ENCODE peak calls at places on chromosomes 12 and 14, in seven cellular contexts. Y, A, B, Q, I, T and D are unnamed samples.
A peak's percentile ranks its signal among the peaks of the same experiment; 100 is the strongest.

GRCh38 chr12:63821781-63822251 is 22.7 kb upstream of the SRGAP1 start:
- DNase-seq in Y (peak; percentile 47), A (no peak), B (no peak), Q (no peak), I (peak; percentile 32), T (no peak), D (no peak)

GRCh38 chr14:92703516-92703915 is 44.9 kb downstream of the LGMN start:
- DNase-seq in Y (no peak), A (no peak), B (no peak), Q (no peak), I (no peak), T (no peak), D (no peak)

GRCh38 chr12:85036736-85037135 is 585 bp downstream of the LRRIQ1 start:
- DNase-seq in Y (no peak), A (no peak), B (no peak), Q (no peak), I (no peak), T (no peak), D (peak; percentile 7)

GRCh38 chr12:132210223-132211055 is 66.2 kb downstream of the NOC4L start:
- DNase-seq in Y (no peak), A (no peak), B (peak; percentile 59), Q (no peak), I (no peak), T (no peak), D (no peak)

GRCh38 chr12:115953450-115953849 is 324.0 kb downstream of the MED13L start:
- DNase-seq in Y (no peak), A (no peak), B (no peak), Q (no peak), I (no peak), T (no peak), D (no peak)

GRCh38 chr12:116933512-116934246 is 22.9 kb downstream of the FBXW8 start:
- DNase-seq in Y (no peak), A (no peak), B (no peak), Q (no peak), I (no peak), T (no peak), D (no peak)

GRCh38 chr14:89226789-89227489 is 190.1 kb downstream of the FOXN3 start:
- DNase-seq in Y (no peak), A (no peak), B (no peak), Q (no peak), I (no peak), T (no peak), D (no peak)

GRCh38 chr12:110600254-110600653 is 13.7 kb upstream of the TCTN1 start:
- DNase-seq in Y (peak; percentile 72), A (no peak), B (no peak), Q (no peak), I (no peak), T (peak; percentile 75), D (peak; percentile 46)

GRCh38 chr12:56684745-56685369 is 3.2 kb downstream of the PTGES3 start:
- DNase-seq in Y (no peak), A (no peak), B (peak; percentile 23), Q (no peak), I (no peak), T (peak; percentile 26), D (no peak)

GRCh38 chr12:86572455-86572854 is 316.3 kb upstream of the MGAT4C start:
- DNase-seq in Y (no peak), A (no peak), B (no peak), Q (no peak), I (no peak), T (no peak), D (no peak)

GRCh38 chr14:70821916-70822705 is 12.8 kb upstream of the MAP3K9 start:
- DNase-seq in Y (peak; percentile 35), A (peak; percentile 62), B (peak; percentile 60), Q (peak; percentile 82), I (peak; percentile 28), T (peak; percentile 70), D (peak; percentile 74)

GRCh38 chr14:39368261-39368959 is 63.8 kb downstream of the FBXO33 start:
- DNase-seq in Y (peak; percentile 78), A (peak; percentile 69), B (peak; percentile 80), Q (peak; percentile 63), I (peak; percentile 55), T (peak; percentile 77), D (peak; percentile 96)

GRCh38 chr12:115337693-115338543 is 653.9 kb upstream of the TBX3 start:
- DNase-seq in Y (peak; percentile 98), A (no peak), B (peak; percentile 55), Q (peak; percentile 48), I (no peak), T (peak; percentile 97), D (peak; percentile 73)

GRCh38 chr12:47481041-47481440 is 224.8 kb downstream of the RPAP3 start:
- DNase-seq in Y (no peak), A (no peak), B (no peak), Q (no peak), I (no peak), T (no peak), D (no peak)

GRCh38 chr14:96225745-96226151 is 21.1 kb downstream of the BDKRB2 start:
- DNase-seq in Y (peak; percentile 64), A (no peak), B (peak; percentile 87), Q (peak; percentile 59), I (no peak), T (peak; percentile 58), D (peak; percentile 62)

GRCh38 chr14:24430682-24431568 is 1.2 kb downstream of the KHNYN start:
- DNase-seq in Y (peak; percentile 59), A (no peak), B (no peak), Q (no peak), I (peak; percentile 28), T (peak; percentile 85), D (peak; percentile 46)

GRCh38 chr12:5789469-5789968 is 155.5 kb downstream of the ANO2 start:
- DNase-seq in Y (no peak), A (no peak), B (no peak), Q (no peak), I (no peak), T (peak; percentile 75), D (no peak)

GRCh38 chr14:41957459-41957858 is 350.8 kb downstream of the LRFN5 start:
- DNase-seq in Y (no peak), A (no peak), B (no peak), Q (no peak), I (no peak), T (no peak), D (no peak)

DNA sequence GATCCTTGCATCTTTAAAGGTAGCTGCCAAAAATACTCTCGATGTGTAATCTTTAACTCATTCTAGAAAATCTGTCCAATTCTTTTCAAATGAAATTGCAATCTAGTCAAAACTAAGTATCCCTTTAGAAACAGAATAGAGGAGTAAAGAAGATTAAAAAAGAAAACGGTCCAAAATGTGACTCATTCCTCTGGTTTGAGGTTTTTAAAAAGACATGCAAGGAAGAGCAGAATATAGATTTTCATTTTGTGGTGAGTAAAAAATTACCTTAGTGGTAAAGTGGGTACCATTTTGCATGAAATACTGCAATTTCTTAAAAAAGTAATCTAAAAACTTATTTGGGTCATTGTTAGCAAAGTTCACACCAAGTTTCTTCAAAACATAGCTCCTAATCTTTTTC is 108.4 kb downstream of the BRMS1L start:
- DNase-seq in Y (no peak), A (no peak), B (no peak), Q (no peak), I (no peak), T (no peak), D (no peak)
- H3K4me2 ChIP-seq in Y (no peak overlapping the region), A (no peak overlapping the region), B (no peak overlapping the region), Q (no peak overlapping the region), I (no peak overlapping the region), T (no peak overlapping the region), D (no peak overlapping the region)

GRCh38 chr14:69648480-69649414 is 37.4 kb downstream of the SUSD6 start:
- DNase-seq in Y (peak; percentile 93), A (no peak), B (no peak), Q (no peak), I (no peak), T (peak; percentile 86), D (no peak)
- H3K9ac ChIP-seq in Y (no peak overlapping the region), A (no peak overlapping the region), B (no peak overlapping the region), Q (no peak overlapping the region), I (no peak overlapping the region), T (no peak overlapping the region), D (no peak overlapping the region)

DNA sequence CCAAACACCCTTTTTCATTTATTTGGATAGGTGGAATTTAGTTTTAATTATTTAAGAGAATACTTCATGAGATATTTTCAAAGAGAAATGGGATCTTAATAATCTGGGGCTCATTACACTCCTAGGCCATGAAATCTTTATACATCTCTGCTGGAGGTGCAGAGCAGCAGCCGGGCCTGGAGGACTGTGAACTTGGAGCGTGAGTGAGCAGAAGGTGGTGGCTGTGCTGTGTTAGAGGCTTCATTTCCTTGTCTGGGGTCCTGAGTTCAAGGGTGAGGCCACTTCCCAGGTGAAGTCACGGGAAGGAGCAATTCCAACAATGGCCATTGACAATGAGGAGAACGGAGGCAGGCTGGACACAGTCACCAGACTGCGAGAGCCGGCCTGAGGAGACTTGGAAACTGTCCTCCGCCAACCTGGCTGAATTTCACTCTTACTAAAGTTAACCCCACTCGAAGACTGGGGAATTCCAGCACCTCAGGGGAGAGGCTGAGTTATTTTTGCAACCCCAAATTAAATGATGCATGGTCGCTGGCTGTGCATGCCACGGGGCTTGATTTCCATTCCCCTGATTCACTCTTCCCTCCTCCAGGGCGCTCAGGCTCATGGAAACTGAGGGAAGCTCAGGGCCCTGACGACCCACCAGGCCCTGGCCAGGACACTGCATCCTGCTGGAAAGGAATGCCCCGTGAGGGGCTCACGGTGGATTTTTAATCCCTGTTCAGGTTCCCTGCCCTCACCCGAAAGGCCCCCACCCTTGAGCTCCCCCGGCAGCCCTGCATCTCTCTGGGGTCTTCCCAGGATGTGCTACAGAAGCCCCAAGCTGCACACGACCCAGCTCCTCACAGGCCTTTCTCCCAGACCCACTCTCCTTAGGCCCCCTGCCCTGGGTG is 22.6 kb upstream of the TRAF3 start:
- DNase-seq in Y (no peak), A (no peak), B (no peak), Q (no peak), I (no peak), T (no peak), D (no peak)
- H3K4ac ChIP-seq in Y (no peak overlapping the region), A (no peak overlapping the region), B (no peak overlapping the region), Q (no peak overlapping the region), I (no peak overlapping the region), T (no peak overlapping the region), D (no peak overlapping the region)

GRCh38 chr14:63214417-63215196 is 10.4 kb downstream of the RHOJ start:
- DNase-seq in Y (no peak), A (no peak), B (no peak), Q (no peak), I (no peak), T (no peak), D (no peak)

GRCh38 chr14:63212776-63213500 is 8.7 kb downstream of the RHOJ start:
- DNase-seq in Y (no peak), A (no peak), B (no peak), Q (no peak), I (no peak), T (no peak), D (no peak)

GRCh38 chr14:63209160-63209559 is 4.9 kb downstream of the RHOJ start:
- DNase-seq in Y (peak; percentile 15), A (no peak), B (no peak), Q (no peak), I (no peak), T (no peak), D (no peak)

GRCh38 chr14:63212209-63212608 is 8.0 kb downstream of the RHOJ start:
- DNase-seq in Y (no peak), A (no peak), B (no peak), Q (no peak), I (no peak), T (no peak), D (no peak)

DNA sequence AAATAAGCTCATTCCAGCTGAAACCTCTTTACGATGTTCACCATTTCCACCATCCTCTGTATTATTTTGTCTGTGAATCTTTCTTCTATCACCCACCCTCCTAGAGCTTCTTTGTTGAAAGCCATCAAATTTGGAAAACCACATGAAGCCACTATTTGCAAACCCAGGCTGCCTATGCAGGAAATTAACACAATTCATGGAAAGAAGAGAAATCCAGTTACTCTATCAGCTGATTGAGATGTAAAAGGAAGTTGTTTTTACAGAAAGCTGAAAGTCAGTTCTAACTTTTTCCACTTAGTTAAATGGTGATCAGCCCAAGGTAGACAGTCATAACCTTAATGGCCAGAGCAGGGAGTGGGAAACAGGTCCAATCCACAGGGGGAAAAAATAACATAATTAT is 6.6 kb downstream of the RHOJ start:
- DNase-seq in Y (no peak), A (no peak), B (no peak), Q (no peak), I (no peak), T (no peak), D (no peak)
- H3K4me2 ChIP-seq in Y (no peak overlapping the region), A (no peak overlapping the region), B (no peak overlapping the region), Q (no peak overlapping the region), I (no peak overlapping the region), T (no peak overlapping the region), D (no peak overlapping the region)